ENCODE peak calls at places on chromosomes 3 and 15, in four cellular contexts. Q is sigmoid colon, G is B cell, A is endothelial cell. Z is an unnamed sample.

GRCh38 chr3:195441971-195442572 is 748 bp downstream of the ACAP2 start:
- DNase-seq in Q (peak; percentile 73), G (peak; percentile 80), A (peak; percentile 41), Z (peak; percentile 39)

GRCh38 chr15:70376929-70377691 is 279.4 kb upstream of the TLE3 start:
- DNase-seq in Q (peak; percentile 83), G (no peak), A (peak; percentile 61), Z (peak; percentile 63)

GRCh38 chr3:146334151-146334550 is 83.2 kb upstream of the PLSCR4 start:
- DNase-seq in Q (no peak), G (no peak), A (peak; percentile 8), Z (peak; percentile 30)

GRCh38 chr3:29925150-29925549 is 644.3 kb downstream of the RBMS3 start:
- DNase-seq in Q (no peak), G (no peak), A (no peak), Z (no peak)

GRCh38 chr15:70449311-70450141 is 313.8 kb downstream of the UACA start:
- DNase-seq in Q (no peak), G (no peak), A (no peak), Z (no peak)

GRCh38 chr3:173553635-173554280 is 156.2 kb downstream of the NLGN1 start:
- DNase-seq in Q (no peak), G (no peak), A (peak; percentile 14), Z (peak; percentile 46)

GRCh38 chr3:152298393-152299242 is 29.9 kb downstream of the MBNL1 start:
- DNase-seq in Q (peak; percentile 86), G (peak; percentile 61), A (no peak), Z (peak; percentile 93)

GRCh38 chr3:194224536-194224935 is 88.6 kb downstream of the HES1 start:
- DNase-seq in Q (no peak), G (no peak), A (no peak), Z (no peak)

GRCh38 chr15:68479406-68479805 is 47.4 kb upstream of the ITGA11 start:
- DNase-seq in Q (peak; percentile 89), G (no peak), A (no peak), Z (no peak)

GRCh38 chr3:146268535-146269219 is 17.8 kb upstream of the PLSCR4 start:
- DNase-seq in Q (no peak), G (no peak), A (no peak), Z (no peak)

GRCh38 chr3:81352867-81353266 is 408.6 kb downstream of the GBE1 start:
- DNase-seq in Q (no peak), G (no peak), A (peak; percentile 24), Z (peak; percentile 70)
- TF ChIP-seq CTCF in Q (no peak), G (no peak), A (no peak), Z (peak; percentile 30)

GRCh38 chr3:22887664-22888291 is 315.3 kb upstream of the UBE2E2 start:
- DNase-seq in Q (no peak), G (no peak), A (peak; percentile 26), Z (peak; percentile 68)
- TF ChIP-seq CTCF in Q (peak; percentile 37), G (peak; percentile 45), A (peak; percentile 71), Z (peak; percentile 89)

GRCh38 chr3:123907720-123908119 is 23.6 kb upstream of the MYLK start:
- DNase-seq in Q (no peak), G (no peak), A (no peak), Z (no peak)
- TF ChIP-seq CTCF in Q (no peak), G (no peak), A (no peak), Z (no peak)

GRCh38 chr3:38843898-38844297 is 27.9 kb upstream of the SCN10A start:
- DNase-seq in Q (no peak), G (no peak), A (peak; percentile 23), Z (peak; percentile 49)
- TF ChIP-seq CTCF in Q (no peak), G (no peak), A (no peak), Z (peak; percentile 28)

DNA sequence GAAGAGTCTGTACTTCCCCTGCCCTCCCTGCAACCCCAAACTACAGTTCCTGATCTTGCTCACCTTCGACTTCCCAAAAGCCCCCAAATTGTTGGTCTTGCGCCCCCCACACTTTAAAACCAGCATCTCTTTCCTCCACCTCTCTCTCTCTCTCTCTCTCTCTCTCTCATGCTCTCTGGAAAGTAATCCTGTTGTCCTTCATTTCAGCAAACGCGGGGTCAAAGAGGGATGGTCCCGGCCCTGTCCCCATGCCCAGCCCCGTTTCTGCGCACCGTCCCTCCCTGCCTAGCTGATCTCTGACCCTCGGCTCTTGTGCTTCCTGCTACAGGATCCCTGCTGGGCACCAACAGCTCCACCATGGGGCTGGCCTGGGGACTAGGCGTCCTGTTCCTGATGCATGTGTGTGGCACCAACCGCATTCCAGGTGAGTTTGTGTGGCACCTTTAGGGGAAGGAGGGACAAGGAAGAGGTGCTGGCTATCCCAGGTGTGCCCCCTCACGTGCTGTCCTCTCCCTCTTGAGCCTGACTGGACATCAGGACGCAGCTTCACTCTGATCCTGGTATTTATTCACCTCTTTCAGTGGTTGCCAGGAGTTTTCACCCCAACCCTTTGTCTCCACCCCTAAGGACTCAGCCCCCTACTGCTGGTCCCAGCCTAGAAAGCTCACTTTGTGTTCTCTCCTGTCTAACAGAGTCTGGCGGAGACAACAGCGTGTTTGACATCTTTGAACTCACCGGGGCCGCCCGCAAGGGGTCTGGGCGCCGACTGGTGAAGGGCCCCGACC is 814 bp downstream of the THBS1 start:
- DNase-seq in Q (peak; percentile 88), G (no peak), A (peak; percentile 40), Z (peak; percentile 69)
- TF ChIP-seq CTCF in Q (peak; percentile 35), G (no peak), A (no peak), Z (peak; percentile 71)

DNA sequence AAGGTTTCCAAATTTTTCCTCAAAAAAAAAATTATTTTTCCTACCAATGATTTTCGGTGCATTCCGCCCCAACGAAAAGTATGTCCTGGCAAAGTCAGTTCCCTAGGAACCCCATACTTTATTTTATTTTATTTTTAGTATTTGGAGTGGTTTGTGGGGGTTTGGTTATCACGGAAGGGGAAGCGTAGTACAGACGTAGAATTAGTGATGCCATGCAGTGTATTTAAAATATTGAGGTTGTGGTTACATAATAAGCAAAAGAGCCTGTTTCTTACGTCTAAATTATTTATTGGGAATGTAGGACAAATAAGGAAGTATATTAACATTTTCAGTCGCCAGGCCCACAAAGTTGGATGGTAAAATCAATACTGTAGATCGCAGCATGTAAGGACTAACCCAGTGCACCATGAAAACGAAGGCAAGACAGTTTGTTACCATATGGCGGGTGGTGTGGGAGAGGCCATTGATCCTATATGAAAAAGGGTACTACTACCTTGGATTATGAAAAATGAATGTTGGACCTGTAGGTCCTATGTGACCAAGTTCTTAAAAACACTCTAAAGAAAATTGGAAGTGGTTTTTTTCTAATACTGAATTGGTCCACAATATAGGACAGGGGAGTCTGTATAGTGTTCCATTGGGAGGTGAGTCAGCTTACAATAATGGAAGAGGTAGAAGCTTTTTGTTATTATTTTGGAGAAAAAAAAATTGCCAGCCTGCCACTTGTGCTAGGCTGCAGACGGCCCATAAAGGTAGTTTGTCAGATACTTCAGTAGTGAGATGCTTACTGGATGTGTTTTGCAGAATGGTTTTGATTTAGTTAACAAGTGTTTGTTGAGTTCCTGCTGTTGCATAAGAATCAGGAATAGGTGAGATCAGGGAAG is 721 bp downstream of the DTWD1 start:
- DNase-seq in Q (no peak), G (peak; percentile 8), A (no peak), Z (peak; percentile 16)
- TF ChIP-seq CTCF in Q (no peak), G (no peak), A (no peak), Z (no peak)

GRCh38 chr3:112814256-112814655 is 32.4 kb downstream of the CD200R1L start:
- DNase-seq in Q (no peak), G (peak; percentile 32), A (no peak), Z (peak; percentile 74)
- TF ChIP-seq CTCF in Q (peak; percentile 31), G (no peak), A (no peak), Z (peak; percentile 66)

DNA sequence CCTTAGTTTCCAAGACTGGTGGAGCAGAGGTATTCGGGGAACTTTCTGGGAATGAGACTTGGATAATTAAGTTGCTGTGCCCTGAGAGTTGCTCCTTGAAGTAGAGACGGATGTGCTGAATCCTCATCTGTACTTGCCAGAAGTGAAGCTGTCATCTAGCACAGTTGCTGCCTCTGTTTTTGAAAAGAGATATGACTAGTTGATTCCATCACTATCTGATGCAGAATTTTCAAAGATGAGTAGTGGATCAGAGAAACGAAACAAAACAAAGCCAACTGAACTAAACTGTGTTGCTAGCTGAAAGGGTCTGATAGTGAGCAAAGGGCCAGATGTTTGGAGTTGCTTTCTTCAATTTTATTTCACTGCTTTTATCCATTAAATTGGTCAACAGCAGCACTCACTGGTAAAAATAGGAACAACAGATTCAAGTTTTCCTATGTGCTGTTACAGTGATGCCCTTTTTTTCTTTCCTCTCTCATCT is 52.7 kb downstream of the MITF start:
- DNase-seq in Q (no peak), G (no peak), A (no peak), Z (peak; percentile 41)
- TF ChIP-seq CTCF in Q (peak; percentile 43), G (no peak), A (no peak), Z (peak; percentile 41)

Z was measured in epithelial cell of esophagus.